ENCODE peak calls at places on chromosomes 1 and 21, in nine cellular contexts. L is fibroblast of mammary gland, S is tibial artery, B is endothelial cell of umbilical vein, N is fibroblast of pulmonary artery, W is upper lobe of right lung, J is foreskin fibroblast, X is lower lobe of right lung, G is uterus. U is an unnamed sample.

GRCh38 chr1:153610334-153611023 is 2.5 kb downstream of the S100A16 start:
- DNase-seq in W (no peak), N (no peak), B (peak; percentile 46), L (peak; percentile 80), X (no peak), G (no peak), S (no peak), J (peak; percentile 70), U (no peak)

GRCh38 chr1:31335007-31335406 is 37.9 kb downstream of the FABP3 start:
- DNase-seq in N (peak; percentile 64), X (no peak), W (no peak), G (no peak), L (peak; percentile 64), J (peak; percentile 54), B (peak; percentile 67), S (no peak), U (peak; percentile 19)

GRCh38 chr1:239630767-239631166 is 244.4 kb downstream of the CHRM3 start:
- DNase-seq in W (no peak), G (no peak), L (no peak), B (no peak), J (no peak), N (no peak), S (no peak), X (no peak), U (no peak)

GRCh38 chr1:68600049-68600661 is 103.3 kb upstream of the DEPDC1 start:
- DNase-seq in J (peak; percentile 27), N (peak; percentile 52), S (no peak), G (no peak), W (no peak), B (peak; percentile 21), X (no peak), L (peak; percentile 31), U (peak; percentile 15)

GRCh38 chr1:201358596-201358995 is 18.9 kb downstream of the TNNT2 start:
- DNase-seq in X (peak; percentile 6), J (peak; percentile 55), L (peak; percentile 12), B (no peak), G (no peak), S (no peak), W (peak; percentile 31), N (peak; percentile 68), U (no peak)

GRCh38 chr21:41537356-41537755 is 29.4 kb upstream of the TMPRSS2 start:
- DNase-seq in W (no peak), N (no peak), B (no peak), X (no peak), L (peak; percentile 3), G (no peak), J (no peak), S (no peak), U (no peak)

GRCh38 chr1:112002525-112002924 is 13.1 kb upstream of the KCND3 start:
- DNase-seq in B (no peak), G (no peak), L (no peak), J (no peak), X (no peak), W (no peak), N (no peak), S (no peak), U (no peak)

GRCh38 chr1:5492861-5493260 is 499.4 kb downstream of the NPHP4 start:
- DNase-seq in X (no peak), L (no peak), J (no peak), N (no peak), W (no peak), G (no peak), B (no peak), S (no peak), U (no peak)

GRCh38 chr1:8510041-8510823 is 192.3 kb downstream of the SLC45A1 start:
- DNase-seq in G (peak; percentile 53), B (peak; percentile 29), W (no peak), S (no peak), X (no peak), N (peak; percentile 67), L (peak; percentile 76), J (peak; percentile 79), U (peak; percentile 80)

GRCh38 chr1:28199328-28200233 is 23.1 kb upstream of the PTAFR start:
- DNase-seq in S (no peak), N (no peak), J (no peak), W (no peak), B (no peak), L (no peak), X (no peak), G (no peak), U (no peak)

GRCh38 chr1:230232352-230232751 is 165.3 kb downstream of the GALNT2 start:
- DNase-seq in J (no peak), W (no peak), G (no peak), S (no peak), B (no peak), L (peak; percentile 56), X (no peak), N (peak; percentile 45), U (no peak)

GRCh38 chr1:20105856-20106255 is 13.5 kb downstream of the PLA2G2D start:
- DNase-seq in J (no peak), X (no peak), S (no peak), N (no peak), W (no peak), B (no peak), L (no peak), G (no peak), U (no peak)

GRCh38 chr1:108826081-108826635 is 30.7 kb downstream of the AKNAD1 start:
- DNase-seq in L (no peak), J (peak; percentile 43), N (no peak), G (no peak), S (no peak), B (no peak), X (no peak), W (no peak), U (no peak)

GRCh38 chr1:162997499-162998285 is 71.5 kb upstream of the RGS4 start:
- DNase-seq in X (no peak), L (peak; percentile 66), B (no peak), G (no peak), N (peak; percentile 74), W (no peak), S (no peak), J (peak; percentile 62), U (peak; percentile 29)

GRCh38 chr1:27366411-27367159 is at the start of gene MAP3K6:
- DNase-seq in J (peak; percentile 93), X (peak; percentile 95), N (peak; percentile 74), B (peak; percentile 55), S (peak; percentile 98), L (peak; percentile 82), W (peak; percentile 96), G (peak; percentile 89), U (peak; percentile 23)

GRCh38 chr1:50371749-50372148 is 51.5 kb downstream of the DMRTA2 start:
- DNase-seq in S (no peak), J (no peak), G (no peak), W (no peak), L (no peak), N (no peak), B (no peak), X (no peak), U (no peak)

GRCh38 chr1:50373532-50373931 is 49.7 kb downstream of the DMRTA2 start:
- DNase-seq in N (no peak), G (no peak), S (no peak), L (no peak), W (no peak), X (no peak), J (no peak), B (no peak), U (no peak)

GRCh38 chr1:50369008-50369634 is 54.1 kb downstream of the DMRTA2 start:
- DNase-seq in X (no peak), L (no peak), S (no peak), B (no peak), N (no peak), W (no peak), G (no peak), J (no peak), U (no peak)

GRCh38 chr1:50368179-50369007 is 54.9 kb downstream of the DMRTA2 start:
- DNase-seq in G (no peak), J (peak; percentile 52), S (no peak), W (no peak), X (no peak), L (peak; percentile 10), N (peak; percentile 27), B (peak; percentile 26), U (peak; percentile 2)

GRCh38 chr1:50369830-50370229 is 53.4 kb downstream of the DMRTA2 start:
- DNase-seq in W (no peak), X (no peak), N (peak; percentile 6), L (peak; percentile 5), B (no peak), S (no peak), J (no peak), G (no peak), U (no peak)
- TF ChIP-seq CTCF in W (no peak), X (no peak), N (peak; percentile 22), L (peak; percentile 15), B (no peak), S (no peak), J (peak; percentile 4), G (no peak), U (no peak)

DNA sequence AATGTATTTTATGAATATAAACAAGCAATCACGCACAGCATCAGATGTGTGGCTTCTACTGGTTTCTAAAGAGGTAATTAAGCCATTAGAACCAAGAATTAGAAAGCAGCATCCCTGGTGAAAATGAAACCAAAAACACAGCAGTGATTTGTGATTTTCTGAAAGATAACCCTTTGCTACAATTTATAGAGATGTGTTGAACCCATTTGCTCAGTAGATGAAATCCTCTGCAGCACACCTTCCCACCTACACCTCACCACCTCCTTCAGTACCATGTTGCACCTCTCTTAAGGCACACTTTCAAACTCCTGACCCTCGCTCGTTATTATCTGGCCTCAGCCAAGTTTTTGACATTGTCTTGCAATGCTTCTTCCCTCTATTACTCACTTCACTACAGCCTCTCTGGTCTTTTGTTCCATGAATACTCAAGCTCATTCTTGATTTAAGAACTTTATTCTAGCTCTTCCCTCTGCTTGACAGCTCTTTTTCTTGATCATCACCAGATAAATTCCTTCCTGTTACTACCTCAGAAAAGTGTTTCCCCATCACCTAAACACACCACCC is 38.6 kb downstream of the NSL1 start:
- DNase-seq in J (peak; percentile 38), X (no peak), W (no peak), S (no peak), G (no peak), L (peak; percentile 39), B (no peak), N (peak; percentile 11), U (no peak)
- H3K4me3 ChIP-seq in J (peak overlapping the region; percentile 41), X (peak overlapping the region; percentile 1), W (peak overlapping the region; percentile 12), S (no peak overlapping the region), G (no peak overlapping the region), L (peak overlapping the region; percentile 39), B (no peak overlapping the region), N (peak overlapping the region; percentile 15), U (no peak overlapping the region)

GRCh38 chr1:207565546-207566468 is 69.8 kb downstream of the CR1 start:
- DNase-seq in J (peak; percentile 42), S (no peak), L (peak; percentile 12), W (no peak), B (no peak), N (peak; percentile 15), G (no peak), X (no peak), U (no peak)
- TF ChIP-seq CTCF in J (peak; percentile 24), S (no peak), L (peak; percentile 47), W (peak; percentile 44), B (no peak), N (peak; percentile 51), G (no peak), X (peak; percentile 45), U (no peak)

GRCh38 chr1:185869590-185869989 is 135.4 kb downstream of the HMCN1 start:
- DNase-seq in J (no peak), L (peak; percentile 37), W (no peak), X (no peak), G (no peak), S (no peak), B (no peak), N (no peak), U (no peak)

GRCh38 chr1:185874246-185874645 is 140.1 kb downstream of the HMCN1 start:
- DNase-seq in W (no peak), X (no peak), L (no peak), J (no peak), G (no peak), S (no peak), N (no peak), B (no peak), U (no peak)

GRCh38 chr1:185871627-185872150 is 137.5 kb downstream of the HMCN1 start:
- DNase-seq in S (no peak), J (no peak), W (no peak), N (no peak), B (no peak), X (no peak), G (no peak), L (no peak), U (no peak)
- H3K4me3 ChIP-seq in S (no peak overlapping the region), J (no peak overlapping the region), W (no peak overlapping the region), N (no peak overlapping the region), B (no peak overlapping the region), X (no peak overlapping the region), G (no peak overlapping the region), L (no peak overlapping the region), U (no peak overlapping the region)